ENCODE peak calls at places on chromosomes 1 and 21, in nine cellular contexts. Q is PC-9, C is endothelial cell of umbilical vein, X is heart right ventricle, V is PC-3, N is stomach, G is dorsolateral prefrontal cortex, W is tibial nerve, Z is heart left ventricle. B is an unnamed sample.

GRCh38 chr1:39195166-39196111 is 9.1 kb upstream of the MACF1 start:
- DNase-seq in Q (no peak), C (no peak), X (no peak), V (peak), N (no peak), G (no peak), W (no peak), Z (no peak), B (no peak)

GRCh38 chr1:229102741-229103480 is 168.0 kb upstream of the RAB4A start:
- DNase-seq in Q (no peak), C (no peak), X (no peak), V (no peak), N (no peak), G (no peak), W (no peak), Z (no peak), B (no peak)

GRCh38 chr1:44553771-44554170 is 120.5 kb downstream of the TMEM53 start:
- DNase-seq in Q (peak), C (no peak), X (no peak), V (peak), N (no peak), G (no peak), W (no peak), Z (no peak), B (no peak)

GRCh38 chr21:41175080-41175479 is 7.1 kb downstream of the BACE2 start:
- DNase-seq in Q (no peak), C (no peak), X (no peak), V (no peak), N (no peak), G (no peak), W (no peak), Z (no peak), B (no peak)

GRCh38 chr1:51303751-51304196 is 26.6 kb downstream of the TTC39A start:
- DNase-seq in Q (no peak), C (peak), X (no peak), V (no peak), N (peak), G (no peak), W (no peak), Z (no peak), B (no peak)

GRCh38 chr1:160672118-160672517 is 25.3 kb upstream of the SLAMF1 start:
- DNase-seq in Q (no peak), C (no peak), X (no peak), V (no peak), N (no peak), G (no peak), W (no peak), Z (no peak), B (no peak)

GRCh38 chr1:234589854-234590620 is 19.9 kb downstream of the IRF2BP2 start:
- DNase-seq in Q (no peak), C (no peak), X (no peak), V (no peak), N (no peak), G (no peak), W (no peak), Z (peak), B (no peak)

GRCh38 chr1:110177775-110178174 is 27.5 kb downstream of the SLC6A17 start:
- DNase-seq in Q (no peak), C (no peak), X (no peak), V (no peak), N (no peak), G (no peak), W (no peak), Z (no peak), B (no peak)

GRCh38 chr21:45029298-45029967 is 44.9 kb upstream of the ADARB1 start:
- DNase-seq in Q (no peak), C (no peak), X (peak), V (no peak), N (no peak), G (no peak), W (no peak), Z (peak), B (no peak)

GRCh38 chr1:23718482-23718881 is 24.8 kb upstream of the ELOA start:
- DNase-seq in Q (no peak), C (peak), X (no peak), V (peak), N (no peak), G (no peak), W (no peak), Z (no peak), B (no peak)

GRCh38 chr1:53254011-53254640 is 15.8 kb upstream of the MAGOH start:
- DNase-seq in Q (no peak), C (no peak), X (no peak), V (no peak), N (no peak), G (no peak), W (no peak), Z (no peak), B (no peak)

GRCh38 chr21:31351973-31352372 is 7.9 kb upstream of the TIAM1 start:
- DNase-seq in Q (peak), C (no peak), X (no peak), V (peak), N (no peak), G (no peak), W (no peak), Z (no peak), B (no peak)

GRCh38 chr1:101235696-101236545 is 898 bp upstream of the S1PR1 start:
- DNase-seq in Q (peak), C (peak), X (peak), V (peak), N (peak), G (no peak), W (peak), Z (peak), B (peak)

GRCh38 chr1:153363641-153364040 is 6.0 kb downstream of the S100A9 start:
- DNase-seq in Q (no peak), C (no peak), X (no peak), V (no peak), N (no peak), G (no peak), W (no peak), Z (no peak), B (no peak)

GRCh38 chr1:111660204-111661150 is 40.9 kb downstream of the RAP1A start:
- DNase-seq in Q (peak), C (no peak), X (no peak), V (no peak), N (no peak), G (no peak), W (no peak), Z (no peak), B (no peak)

GRCh38 chr1:1799716-1800115 is 21.4 kb upstream of the NADK start:
- DNase-seq in Q (no peak), C (no peak), X (no peak), V (no peak), N (no peak), G (no peak), W (no peak), Z (no peak), B (no peak)

DNA sequence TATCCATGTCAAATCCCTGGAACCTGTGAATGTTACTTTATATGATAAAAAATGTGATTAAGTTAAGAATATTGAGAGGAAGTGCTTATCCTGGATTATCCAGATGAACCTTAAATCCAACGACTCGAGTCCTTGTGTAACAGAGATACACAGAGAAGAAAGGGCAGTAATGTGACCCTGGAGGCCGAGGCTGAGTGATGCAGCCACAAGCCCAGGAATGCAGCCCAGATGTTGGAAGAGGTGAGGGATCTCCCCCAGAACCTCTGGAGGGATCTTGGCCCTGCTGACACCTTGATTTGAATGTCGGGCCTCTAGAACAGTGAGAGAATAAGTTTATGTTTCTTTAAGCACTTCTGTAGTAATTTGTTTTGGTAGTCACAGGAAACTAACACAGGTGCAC is 18.0 kb downstream of the LPGAT1 start:
- DNase-seq in Q (no peak), C (no peak), X (no peak), V (no peak), N (no peak), G (no peak), W (no peak), Z (no peak), B (no peak)
- TF ChIP-seq CTCF in Q (no peak), C (no peak), X (no peak), V (no peak), N (no peak), G (no peak), W (no peak), Z (no peak), B (no peak)

GRCh38 chr1:94617957-94618739 is 76.6 kb upstream of the F3 start:
- DNase-seq in Q (no peak), C (no peak), X (no peak), V (no peak), N (no peak), G (no peak), W (no peak), Z (no peak), B (no peak)
- H3K27ac ChIP-seq in Q (peak), C (no peak), X (no peak), V (no peak), N (no peak), G (no peak), W (no peak), Z (no peak), B (no peak)

GRCh38 chr1:163361123-163361934 is 39.6 kb downstream of the NUF2 start:
- DNase-seq in Q (peak), C (no peak), X (no peak), V (peak), N (no peak), G (no peak), W (no peak), Z (no peak), B (no peak)
- TF ChIP-seq CTCF in Q (no peak), C (no peak), X (peak), V (peak), N (no peak), G (peak), W (no peak), Z (peak), B (no peak)

GRCh38 chr1:61115436-61115835 is 33.1 kb downstream of the NFIA start:
- DNase-seq in Q (no peak), C (no peak), X (no peak), V (no peak), N (no peak), G (no peak), W (no peak), Z (no peak), B (no peak)
- H3K27ac ChIP-seq in Q (no peak), C (no peak), X (peak), V (no peak), N (no peak), G (no peak), W (no peak), Z (peak), B (peak)

B was measured in gastrocnemius medialis.